ENCODE peak calls at places on chromosomes 6 and 20, in five cellular contexts. T is HepG2, Z is A549, F is K562, U is GM12878. B is an unnamed sample. For H3K4me1, the result is how much of the 10 kb centered on the place peaks cover.

GRCh38 chr6:155340464-155341129 is 26.3 kb upstream of the TFB1M start:
- DNase-seq in U (no peak), Z (no peak), T (peak), F (no peak), B (no peak)

GRCh38 chr20:10672579-10673127 is 1.1 kb downstream of the JAG1 start:
- DNase-seq in F (peak), U (no peak), T (peak), Z (no peak), B (peak)

GRCh38 chr20:52190437-52191131 is 995 bp downstream of the ZFP64 start:
- DNase-seq in Z (peak), F (peak), T (peak), U (no peak), B (peak)

GRCh38 chr20:19735446-19735845 is 22.6 kb upstream of the RIN2 start:
- DNase-seq in Z (peak), F (no peak), U (peak), T (peak), B (peak)

GRCh38 chr6:161003336-161003735 is 11.8 kb downstream of the MAP3K4 start:
- DNase-seq in T (no peak), U (no peak), Z (no peak), F (no peak), B (no peak)

GRCh38 chr6:160679402-160679769 is 15.3 kb upstream of the LPA start:
- DNase-seq in U (no peak), T (no peak), Z (no peak), F (peak), B (no peak)

GRCh38 chr20:33724439-33725094 is 4.5 kb upstream of the PXMP4 start:
- DNase-seq in Z (no peak), T (peak), F (no peak), U (no peak), B (no peak)

GRCh38 chr6:151494235-151494950 is 576 bp downstream of the CCDC170 start:
- DNase-seq in T (peak), Z (peak), F (no peak), U (no peak), B (peak)

GRCh38 chr20:44056010-44056698 is 130.8 kb downstream of the JPH2 start:
- DNase-seq in F (peak), T (peak), Z (peak), U (no peak), B (peak)

GRCh38 chr6:170388113-170388512 is 81.6 kb downstream of the FAM120B start:
- DNase-seq in Z (no peak), T (no peak), F (no peak), U (no peak), B (no peak)

GRCh38 chr6:136696783-136697364 is 95.4 kb downstream of the MAP3K5 start:
- DNase-seq in F (no peak), T (no peak), Z (no peak), U (no peak), B (no peak)

GRCh38 chr6:68597642-68598041 is 37.4 kb upstream of the ADGRB3 start:
- DNase-seq in Z (no peak), F (no peak), U (no peak), T (no peak), B (no peak)

GRCh38 chr20:4585104-4585753 is 136.5 kb upstream of the PRND start:
- DNase-seq in F (no peak), U (no peak), Z (no peak), T (no peak), B (no peak)

GRCh38 chr6:164243949-164244348 is 829.4 kb downstream of the QKI start:
- DNase-seq in Z (no peak), T (no peak), F (no peak), U (no peak), B (no peak)

GRCh38 chr6:158666637-158667359 is 16.9 kb downstream of the SYTL3 start:
- DNase-seq in F (no peak), T (no peak), Z (no peak), U (no peak), B (no peak)

GRCh38 chr20:63367446-63368055 is 6.4 kb upstream of the CHRNA4 start:
- DNase-seq in Z (no peak), T (peak), F (no peak), U (no peak), B (no peak)

GRCh38 chr6:7914991-7915789 is 4.6 kb upstream of the TXNDC5 start:
- DNase-seq in F (no peak), T (no peak), Z (no peak), U (no peak), B (peak)

GRCh38 chr6:89352329-89353117 is at the start of gene UBE2J1:
- DNase-seq in Z (peak), U (no peak), F (peak), T (peak), B (peak)

GRCh38 chr20:5642155-5642981 is 107.8 kb upstream of the SHLD1 start:
- DNase-seq in U (no peak), Z (no peak), F (no peak), T (no peak), B (peak)

GRCh38 chr6:159023893-159024292 is 20.9 kb downstream of the TAGAP start:
- DNase-seq in Z (no peak), F (no peak), T (no peak), U (no peak), B (no peak)

GRCh38 chr6:167300902-167301425 is 9.8 kb downstream of the UNC93A start:
- DNase-seq in F (no peak), Z (no peak), U (no peak), T (no peak), B (no peak)

GRCh38 chr20:58192567-58192966 is 35.9 kb downstream of the ANKRD60 start:
- DNase-seq in T (no peak), U (no peak), Z (no peak), F (peak), B (peak)

GRCh38 chr20:63963348-63963741 is 6.4 kb downstream of the ZNF512B start:
- DNase-seq in Z (no peak), F (no peak), T (no peak), U (no peak), B (no peak)

DNA sequence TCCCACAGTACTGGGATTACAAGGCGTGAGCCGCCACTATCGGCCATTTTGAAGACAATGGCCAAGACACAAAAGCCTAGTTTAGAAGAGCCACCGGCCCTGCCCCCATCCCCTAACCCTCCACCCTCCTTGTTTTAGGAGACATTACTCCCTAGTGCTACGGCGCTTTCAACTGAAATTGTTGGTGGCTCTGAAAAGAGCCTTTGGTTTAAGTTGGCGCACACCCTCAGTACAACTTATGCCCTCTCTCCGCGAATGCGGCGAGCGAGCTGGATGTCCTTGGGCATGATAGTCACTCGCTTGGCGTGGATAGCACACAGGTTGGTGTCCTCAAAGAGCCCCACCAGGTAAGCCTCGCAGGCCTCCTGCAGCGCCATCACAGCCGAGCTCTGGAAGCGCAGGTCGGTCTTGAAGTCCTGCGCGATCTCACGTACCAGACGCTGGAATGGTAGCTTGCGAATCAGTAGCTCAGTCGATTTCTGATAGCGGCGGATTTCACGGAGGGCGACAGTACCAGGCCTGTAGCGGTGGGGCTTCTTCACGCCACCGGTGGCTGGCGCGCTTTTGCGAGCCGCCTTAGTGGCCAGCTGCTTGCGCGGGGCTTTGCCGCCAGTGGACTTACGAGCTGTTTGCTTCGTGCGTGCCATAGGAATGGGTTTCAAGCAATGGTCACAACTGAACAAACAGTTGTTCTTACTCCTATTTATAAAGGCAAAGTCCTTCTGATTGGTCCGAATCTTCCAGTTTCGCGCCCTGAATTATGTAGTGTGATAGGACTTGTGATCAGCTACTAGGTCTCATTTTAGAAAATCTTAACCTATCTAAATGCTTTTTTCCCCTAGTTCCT is 114.8 kb upstream of the BTN3A2 start:
- DNase-seq in T (peak), F (peak), Z (no peak), U (peak), B (peak)
- TF ChIP-seq POLR2A in T (no peak), F (peak), Z (peak), U (peak), B (peak)

DNA sequence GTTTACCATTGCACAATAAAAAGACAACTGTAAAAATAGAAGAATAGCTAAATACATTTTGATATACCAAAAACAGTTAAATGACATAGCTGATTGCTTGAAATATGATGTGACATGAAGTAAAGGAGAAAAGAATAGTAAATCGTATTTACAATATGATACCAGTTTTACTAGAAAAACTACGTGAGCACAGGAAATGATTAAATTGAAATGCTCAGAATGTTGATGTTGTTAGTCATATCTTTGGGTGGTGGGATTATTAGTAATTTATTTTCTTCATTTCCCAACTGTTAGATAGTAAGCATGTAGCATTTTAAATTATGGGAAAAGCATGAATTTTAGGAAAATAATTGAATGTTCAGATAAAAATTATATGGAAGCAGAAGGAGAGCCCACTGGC is 268.3 kb upstream of the TAB2 start:
- DNase-seq in U (no peak), Z (no peak), F (no peak), T (no peak), B (peak)
- H3K4me1 ChIP-seq in U (half or more), Z (under half), F (under half), T (under half), B (under half)

DNA sequence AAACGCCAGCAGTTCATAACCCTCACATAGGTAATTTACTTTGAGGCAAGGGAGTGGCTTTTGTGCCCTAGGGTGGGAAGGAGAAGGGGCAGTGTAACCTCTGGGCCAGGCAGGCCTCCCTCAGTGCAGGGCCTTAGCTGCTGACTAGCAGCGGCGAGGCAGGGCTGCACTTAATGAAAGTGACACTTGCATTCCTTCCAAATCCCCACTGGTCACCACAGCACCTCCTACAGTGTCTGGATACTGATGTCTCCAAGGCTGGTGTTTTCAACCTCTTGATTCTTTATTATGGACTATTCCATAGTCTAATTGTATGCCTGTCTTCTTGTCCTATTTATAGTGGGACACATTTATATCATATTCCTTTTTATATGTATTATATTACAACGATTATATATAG is 152.7 kb downstream of the LY86 start:
- DNase-seq in Z (no peak), U (no peak), F (no peak), T (no peak), B (no peak)
- TF ChIP-seq MYC in Z (no peak), U (no peak), F (no peak), T (no peak), B (no peak)

GRCh38 chr6:17672064-17672718 is 34.5 kb downstream of the NUP153 start:
- DNase-seq in T (no peak), U (no peak), F (no peak), Z (no peak), B (no peak)
- TF ChIP-seq POLR2A in T (no peak), U (no peak), F (no peak), Z (no peak), B (no peak)

DNA sequence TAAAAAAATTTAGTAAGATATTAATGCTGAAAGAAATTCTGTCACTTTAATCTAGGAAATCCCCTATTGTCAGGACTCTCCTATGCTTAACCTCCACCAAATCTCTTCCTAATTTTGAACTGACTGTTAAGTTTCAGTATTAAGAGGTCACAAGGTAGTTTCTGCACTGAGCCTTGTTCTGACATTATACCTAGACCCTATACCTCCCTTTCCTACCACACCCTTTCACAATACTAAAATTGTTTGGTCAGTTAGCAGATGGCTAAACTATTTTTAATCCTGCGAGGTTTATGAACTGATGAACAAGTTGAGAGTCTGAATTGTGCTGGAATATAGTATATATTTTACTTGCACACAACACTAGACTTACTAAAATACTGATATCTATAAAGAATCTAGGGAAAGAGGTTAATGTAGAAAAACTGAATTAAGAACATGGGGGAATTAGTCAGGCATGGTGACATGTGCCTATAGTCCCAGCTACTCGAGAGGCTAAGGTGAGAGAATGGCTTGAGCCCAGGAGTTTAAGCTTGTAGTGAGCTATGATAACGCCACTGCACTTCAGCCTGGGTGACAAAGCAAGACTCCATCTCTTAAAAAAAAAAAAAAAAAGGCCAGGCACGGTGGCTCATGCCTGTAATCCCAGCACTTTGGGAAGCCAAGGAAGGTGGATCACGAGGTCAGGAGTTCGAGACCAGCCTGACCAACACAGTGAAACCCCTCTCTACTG is 51.5 kb downstream of the HBS1L start:
- DNase-seq in U (peak), F (no peak), T (no peak), Z (no peak), B (no peak)
- H3K4me1 ChIP-seq in U (under half), F (under half), T (under half), Z (under half), B (under half)

DNA sequence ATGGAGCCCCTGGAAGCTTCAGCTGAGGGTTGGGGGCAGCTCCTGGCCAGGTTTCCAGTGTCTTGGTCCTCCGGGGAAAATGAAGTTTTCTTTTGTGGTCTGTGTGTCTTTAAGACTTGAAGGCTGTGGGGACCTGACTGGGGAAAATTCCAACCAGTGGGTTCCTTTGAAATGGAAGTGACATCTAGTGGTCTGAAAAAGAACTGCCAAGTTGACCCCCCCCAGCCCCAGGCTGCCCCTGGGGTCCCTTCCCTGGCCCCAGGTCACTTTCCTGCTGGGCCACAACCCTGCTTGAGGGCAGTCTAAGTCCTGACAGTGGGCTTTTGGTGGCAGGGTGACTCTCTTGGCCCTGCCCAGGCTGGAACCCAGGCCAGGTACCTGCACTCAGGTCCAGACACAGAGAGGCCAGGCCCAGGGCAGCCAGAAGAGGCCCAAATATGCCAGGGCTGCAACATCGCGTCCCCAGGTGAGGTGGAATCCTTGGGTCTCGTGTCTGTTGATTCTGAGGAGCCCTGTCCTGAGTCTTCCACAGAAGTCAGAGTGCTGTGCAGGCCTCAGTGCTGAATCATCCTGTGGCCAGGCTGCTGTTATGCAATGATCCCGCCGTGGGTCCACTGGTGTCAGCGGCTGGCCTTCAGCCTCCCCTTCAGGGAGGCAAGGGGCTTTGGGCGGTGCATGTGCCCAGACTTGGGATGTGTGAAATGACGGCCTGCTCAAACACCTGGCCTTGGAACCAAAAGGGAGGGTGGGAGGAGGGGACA is 68.4 kb downstream of the VEGFA start:
- DNase-seq in T (peak), U (no peak), F (peak), Z (peak), B (peak)
- TF ChIP-seq MYC in T (peak), U (no peak), F (peak), Z (no peak), B (no peak)

GRCh38 chr6:5028301-5028700 is 24.5 kb upstream of the RPP40 start:
- DNase-seq in T (no peak), F (no peak), U (no peak), Z (no peak), B (no peak)

GRCh38 chr6:5023923-5024322 is 20.1 kb upstream of the RPP40 start:
- DNase-seq in F (no peak), T (no peak), U (no peak), Z (no peak), B (no peak)

GRCh38 chr6:5029609-5030008 is 25.8 kb upstream of the RPP40 start:
- DNase-seq in F (no peak), Z (no peak), U (no peak), T (no peak), B (no peak)

GRCh38 chr6:5028921-5029320 is 25.1 kb upstream of the RPP40 start:
- DNase-seq in F (no peak), U (no peak), T (peak), Z (no peak), B (no peak)

GRCh38 chr6:5025911-5026819 is 22.3 kb upstream of the RPP40 start:
- DNase-seq in T (peak), F (peak), U (no peak), Z (no peak), B (peak)
- TF ChIP-seq POLR2A in T (peak), F (no peak), U (no peak), Z (no peak), B (no peak)

GRCh38 chr6:2958802-2959201 is 12.6 kb downstream of the SERPINB6 start:
- DNase-seq in Z (no peak), U (no peak), T (no peak), F (no peak), B (no peak)
- H3K4me1 ChIP-seq in Z (under half), U (under half), T (under half), F (under half), B (under half)

GRCh38 chr6:34027445-34027936 is 118.4 kb downstream of the GRM4 start:
- DNase-seq in F (peak), U (no peak), T (peak), Z (peak), B (peak)
- TF ChIP-seq MYC in F (no peak), U (no peak), T (no peak), Z (no peak), B (no peak)

GRCh38 chr20:31740656-31741323 is 1.7 kb downstream of the TPX2 start:
- DNase-seq in T (peak), F (no peak), Z (no peak), U (no peak), B (no peak)

GRCh38 chr20:31740208-31740607 is 1.1 kb downstream of the TPX2 start:
- DNase-seq in T (no peak), Z (no peak), F (peak), U (no peak), B (peak)

GRCh38 chr20:31739550-31739863 is 417 bp downstream of the TPX2 start:
- DNase-seq in U (no peak), T (no peak), Z (no peak), F (no peak), B (no peak)

DNA sequence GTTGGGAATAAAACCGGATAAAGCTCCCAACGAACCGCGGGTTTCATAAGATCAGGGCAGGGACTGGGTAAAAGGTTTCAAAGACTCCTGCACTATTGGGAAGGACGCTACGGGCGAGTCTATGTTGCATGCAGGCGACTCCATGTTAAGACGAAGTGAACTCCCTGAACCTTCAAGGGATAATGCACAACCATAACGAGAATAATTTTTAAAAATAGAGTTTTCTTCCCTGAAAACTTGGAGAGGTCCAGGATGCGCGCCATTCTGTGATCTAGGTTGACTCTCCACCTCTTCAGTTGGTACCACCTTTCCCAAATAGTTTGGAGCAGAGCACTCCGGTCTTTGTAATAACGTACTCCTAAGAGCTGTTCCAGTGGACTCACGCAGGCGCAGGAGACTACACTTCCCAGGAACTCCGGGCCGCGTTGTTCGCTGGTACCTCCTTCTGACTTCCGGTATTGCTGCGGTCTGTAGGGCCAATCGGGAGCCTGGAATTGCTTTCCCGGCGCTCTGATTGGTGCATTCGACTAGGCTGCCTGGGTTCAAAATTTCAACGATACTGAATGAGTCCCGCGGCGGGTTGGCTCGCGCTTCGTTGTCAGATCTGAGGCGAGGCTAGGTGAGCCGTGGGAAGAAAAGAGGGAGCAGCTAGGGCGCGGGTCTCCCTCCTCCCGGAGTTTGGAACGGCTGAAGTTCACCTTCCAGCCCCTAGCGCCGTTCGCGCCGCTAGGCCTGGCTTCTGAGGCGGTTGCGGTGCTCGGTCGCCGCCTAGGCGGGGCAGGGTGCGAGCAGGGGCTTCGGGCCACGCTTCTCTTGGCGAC is at the start of gene TPX2:
- DNase-seq in Z (peak), F (peak), T (peak), U (peak), B (peak)
- TF ChIP-seq POLR2A in Z (peak), F (peak), T (peak), U (peak), B (peak)

B was measured in endothelial cell of umbilical vein.